ENCODE peak calls at places on chromosomes 12 and 14, in nine cellular contexts. One of them, this sample, is unnamed.
A peak's percentile ranks its signal among the peaks of the same experiment; 100 is the strongest.

GRCh38 chr12:108681317-108681716 is 47.6 kb upstream of the SELPLG start:
- DNase-seq in Calu3: no peak
- DNase-seq in A549: no peak
- DNase-seq in H9: no peak
- DNase-seq in breast epithelium: no peak
- DNase-seq in GM10248: no peak
- DNase-seq in coronary artery: no peak
- DNase-seq in MM.1S: no peak
- DNase-seq in cardiac fibroblast: no peak
- DNase-seq in this sample: no peak

GRCh38 chr12:42705863-42706262 is 116.3 kb upstream of the PRICKLE1 start:
- DNase-seq in breast epithelium: peak; percentile 60
- DNase-seq in MM.1S: no peak
- DNase-seq in Calu3: no peak
- DNase-seq in coronary artery: peak; percentile 74
- DNase-seq in A549: no peak
- DNase-seq in cardiac fibroblast: peak; percentile 95
- DNase-seq in H9: no peak
- DNase-seq in GM10248: no peak
- DNase-seq in this sample: no peak

GRCh38 chr12:132040906-132041606 is 91.3 kb downstream of the EP400 start:
- DNase-seq in cardiac fibroblast: no peak
- DNase-seq in breast epithelium: no peak
- DNase-seq in coronary artery: no peak
- DNase-seq in GM10248: no peak
- DNase-seq in MM.1S: no peak
- DNase-seq in H9: no peak
- DNase-seq in Calu3: no peak
- DNase-seq in A549: no peak
- DNase-seq in this sample: no peak

GRCh38 chr12:48003226-48004038 is 844 bp downstream of the COL2A1 start:
- DNase-seq in H9: peak; percentile 49
- DNase-seq in MM.1S: no peak
- DNase-seq in breast epithelium: no peak
- DNase-seq in GM10248: no peak
- DNase-seq in coronary artery: no peak
- DNase-seq in A549: peak; percentile 20
- DNase-seq in cardiac fibroblast: no peak
- DNase-seq in Calu3: no peak
- DNase-seq in this sample: no peak

GRCh38 chr14:33184587-33184986 is 245.9 kb downstream of the NPAS3 start:
- DNase-seq in A549: peak; percentile 3
- DNase-seq in MM.1S: no peak
- DNase-seq in coronary artery: no peak
- DNase-seq in H9: no peak
- DNase-seq in breast epithelium: no peak
- DNase-seq in GM10248: no peak
- DNase-seq in Calu3: no peak
- DNase-seq in cardiac fibroblast: peak; percentile 31
- DNase-seq in this sample: no peak

GRCh38 chr12:64440100-64440499 is 11.8 kb upstream of the TBK1 start:
- DNase-seq in breast epithelium: no peak
- DNase-seq in cardiac fibroblast: no peak
- DNase-seq in A549: no peak
- DNase-seq in H9: no peak
- DNase-seq in GM10248: no peak
- DNase-seq in MM.1S: no peak
- DNase-seq in Calu3: no peak
- DNase-seq in coronary artery: no peak
- DNase-seq in this sample: no peak

GRCh38 chr14:53355581-53356112 is 202.5 kb upstream of the DDHD1 start:
- DNase-seq in cardiac fibroblast: peak; percentile 54
- DNase-seq in breast epithelium: no peak
- DNase-seq in coronary artery: no peak
- DNase-seq in Calu3: no peak
- DNase-seq in H9: peak; percentile 88
- DNase-seq in MM.1S: no peak
- DNase-seq in GM10248: no peak
- DNase-seq in A549: peak; percentile 40
- DNase-seq in this sample: no peak

GRCh38 chr14:44846232-44846824 is 115.4 kb downstream of the KLHL28 start:
- DNase-seq in GM10248: peak; percentile 45
- DNase-seq in breast epithelium: no peak
- DNase-seq in cardiac fibroblast: peak; percentile 67
- DNase-seq in coronary artery: no peak
- DNase-seq in H9: no peak
- DNase-seq in MM.1S: peak; percentile 36
- DNase-seq in Calu3: peak; percentile 30
- DNase-seq in A549: peak; percentile 44
- DNase-seq in this sample: no peak

GRCh38 chr12:67472551-67472950 is 176.0 kb upstream of the DYRK2 start:
- DNase-seq in coronary artery: no peak
- DNase-seq in MM.1S: no peak
- DNase-seq in A549: no peak
- DNase-seq in Calu3: no peak
- DNase-seq in GM10248: no peak
- DNase-seq in cardiac fibroblast: no peak
- DNase-seq in H9: no peak
- DNase-seq in breast epithelium: no peak
- DNase-seq in this sample: no peak

GRCh38 chr14:21248338-21248737 is 20.9 kb downstream of the HNRNPC start:
- DNase-seq in cardiac fibroblast: no peak
- DNase-seq in breast epithelium: no peak
- DNase-seq in Calu3: no peak
- DNase-seq in GM10248: no peak
- DNase-seq in MM.1S: no peak
- DNase-seq in coronary artery: no peak
- DNase-seq in H9: no peak
- DNase-seq in A549: no peak
- DNase-seq in this sample: no peak

GRCh38 chr14:61184117-61184516 is 97.0 kb downstream of the TMEM30B start:
- DNase-seq in A549: no peak
- DNase-seq in MM.1S: no peak
- DNase-seq in coronary artery: no peak
- DNase-seq in cardiac fibroblast: peak; percentile 96
- DNase-seq in breast epithelium: no peak
- DNase-seq in Calu3: no peak
- DNase-seq in H9: no peak
- DNase-seq in GM10248: no peak
- DNase-seq in this sample: no peak

DNA sequence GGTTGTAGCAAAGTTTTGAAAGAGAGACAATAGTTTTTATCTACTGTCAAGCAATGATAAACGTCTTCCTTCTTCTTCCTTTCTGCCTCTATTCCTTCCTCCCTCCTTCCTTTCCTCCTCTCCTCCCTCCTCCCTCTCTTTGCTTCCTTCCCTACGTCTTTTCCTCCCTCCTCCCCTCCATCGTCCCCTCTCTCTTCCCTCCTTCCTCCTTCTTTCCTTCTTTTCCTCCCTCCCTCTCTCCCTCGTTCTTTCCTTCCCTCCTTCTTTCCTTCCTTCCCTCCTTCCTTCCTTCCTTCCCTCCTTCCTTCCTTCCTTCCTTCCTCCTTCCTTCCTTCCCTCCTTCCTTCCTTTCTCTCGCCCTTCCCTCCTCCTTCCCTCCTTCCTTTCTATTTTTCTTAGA is 82.8 kb upstream of the KCNA1 start:
- DNase-seq in A549: no peak
- DNase-seq in GM10248: no peak
- DNase-seq in cardiac fibroblast: no peak
- DNase-seq in Calu3: no peak
- DNase-seq in H9: no peak
- DNase-seq in coronary artery: no peak
- DNase-seq in breast epithelium: no peak
- DNase-seq in MM.1S: no peak
- DNase-seq in this sample: no peak
- TF ChIP-seq CTCF in A549: no peak
- TF ChIP-seq CTCF in GM10248: no peak
- TF ChIP-seq CTCF in cardiac fibroblast: no peak
- TF ChIP-seq CTCF in Calu3: no peak
- TF ChIP-seq CTCF in H9: no peak
- TF ChIP-seq CTCF in coronary artery: no peak
- TF ChIP-seq CTCF in breast epithelium: no peak
- TF ChIP-seq CTCF in MM.1S: no peak
- TF ChIP-seq CTCF in this sample: no peak

GRCh38 chr12:56684745-56685369 is 3.2 kb downstream of the PTGES3 start:
- DNase-seq in Calu3: no peak
- DNase-seq in breast epithelium: no peak
- DNase-seq in coronary artery: peak; percentile 16
- DNase-seq in GM10248: no peak
- DNase-seq in H9: peak; percentile 23
- DNase-seq in MM.1S: peak; percentile 27
- DNase-seq in cardiac fibroblast: peak; percentile 29
- DNase-seq in A549: peak; percentile 25
- DNase-seq in this sample: no peak

GRCh38 chr12:56688846-56689113 is 696 bp upstream of the PTGES3 start:
- DNase-seq in Calu3: no peak
- DNase-seq in cardiac fibroblast: no peak
- DNase-seq in MM.1S: no peak
- DNase-seq in coronary artery: no peak
- DNase-seq in H9: no peak
- DNase-seq in GM10248: peak; percentile 60
- DNase-seq in breast epithelium: no peak
- DNase-seq in A549: no peak
- DNase-seq in this sample: no peak

GRCh38 chr12:56682323-56682722 is 5.8 kb downstream of the PTGES3 start:
- DNase-seq in MM.1S: no peak
- DNase-seq in breast epithelium: no peak
- DNase-seq in A549: no peak
- DNase-seq in cardiac fibroblast: no peak
- DNase-seq in GM10248: no peak
- DNase-seq in H9: peak; percentile 23
- DNase-seq in Calu3: no peak
- DNase-seq in coronary artery: peak; percentile 1
- DNase-seq in this sample: no peak

GRCh38 chr12:56688129-56688845 is at the start of gene PTGES3:
- DNase-seq in GM10248: peak; percentile 98
- DNase-seq in A549: peak; percentile 99
- DNase-seq in cardiac fibroblast: peak; percentile 98
- DNase-seq in H9: peak; percentile 99
- DNase-seq in coronary artery: peak; percentile 98
- DNase-seq in Calu3: peak; percentile 99
- DNase-seq in MM.1S: peak; percentile 99
- DNase-seq in breast epithelium: peak; percentile 97
- DNase-seq in this sample: peak; percentile 64

DNA sequence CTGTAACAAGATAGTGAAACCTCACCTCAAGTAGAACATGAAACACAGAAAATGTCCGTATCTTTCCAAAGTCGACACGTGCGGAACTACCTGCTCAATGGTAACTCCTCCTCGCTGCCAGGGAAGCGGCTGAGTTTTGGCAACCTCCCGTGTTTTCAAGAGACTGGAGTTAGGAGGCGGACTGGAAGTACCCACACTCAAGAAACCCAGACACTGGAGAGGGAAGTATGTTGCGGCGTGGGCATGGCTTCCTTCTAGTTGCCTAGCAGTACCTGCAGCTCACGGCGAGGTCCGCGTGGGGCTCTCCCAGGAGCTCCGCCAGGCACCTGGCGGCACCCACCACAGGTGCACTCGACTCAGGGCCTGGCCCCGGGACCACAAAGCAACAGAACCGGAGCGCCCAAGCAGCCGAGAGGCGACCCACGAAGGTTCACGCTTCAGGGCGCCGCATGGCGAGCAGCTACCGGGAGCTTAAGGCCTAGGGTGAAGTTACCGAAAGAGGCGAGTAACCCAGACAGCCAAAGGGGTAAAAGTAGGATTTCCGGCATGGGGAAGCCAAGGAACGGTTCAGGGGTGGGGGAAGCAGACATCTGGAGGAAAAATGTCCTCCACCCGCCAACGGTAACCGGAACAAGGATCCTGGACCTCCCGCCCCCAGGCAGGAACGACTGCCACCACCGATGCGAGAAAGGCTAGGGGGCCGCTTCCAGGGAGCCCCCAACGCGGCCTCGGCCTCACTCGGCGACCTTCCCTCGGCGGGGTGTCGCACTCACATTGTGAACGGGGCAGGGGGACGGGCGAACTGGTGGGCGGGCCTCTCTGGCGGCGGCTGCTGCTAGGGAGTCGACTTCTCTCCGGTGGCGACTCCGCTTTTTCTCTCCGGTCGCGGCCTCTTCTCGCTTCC is 607 bp downstream of the PTGES3 start:
- DNase-seq in GM10248: peak; percentile 20
- DNase-seq in cardiac fibroblast: peak; percentile 38
- DNase-seq in A549: peak; percentile 58
- DNase-seq in coronary artery: peak; percentile 82
- DNase-seq in MM.1S: peak; percentile 68
- DNase-seq in breast epithelium: peak; percentile 62
- DNase-seq in Calu3: peak; percentile 46
- DNase-seq in H9: peak; percentile 28
- DNase-seq in this sample: no peak
- TF ChIP-seq CTCF in GM10248: peak; percentile 9
- TF ChIP-seq CTCF in cardiac fibroblast: no peak
- TF ChIP-seq CTCF in A549: no peak
- TF ChIP-seq CTCF in coronary artery: no peak
- TF ChIP-seq CTCF in MM.1S: no peak
- TF ChIP-seq CTCF in breast epithelium: no peak
- TF ChIP-seq CTCF in Calu3: no peak
- TF ChIP-seq CTCF in H9: no peak
- TF ChIP-seq CTCF in this sample: no peak

DNA sequence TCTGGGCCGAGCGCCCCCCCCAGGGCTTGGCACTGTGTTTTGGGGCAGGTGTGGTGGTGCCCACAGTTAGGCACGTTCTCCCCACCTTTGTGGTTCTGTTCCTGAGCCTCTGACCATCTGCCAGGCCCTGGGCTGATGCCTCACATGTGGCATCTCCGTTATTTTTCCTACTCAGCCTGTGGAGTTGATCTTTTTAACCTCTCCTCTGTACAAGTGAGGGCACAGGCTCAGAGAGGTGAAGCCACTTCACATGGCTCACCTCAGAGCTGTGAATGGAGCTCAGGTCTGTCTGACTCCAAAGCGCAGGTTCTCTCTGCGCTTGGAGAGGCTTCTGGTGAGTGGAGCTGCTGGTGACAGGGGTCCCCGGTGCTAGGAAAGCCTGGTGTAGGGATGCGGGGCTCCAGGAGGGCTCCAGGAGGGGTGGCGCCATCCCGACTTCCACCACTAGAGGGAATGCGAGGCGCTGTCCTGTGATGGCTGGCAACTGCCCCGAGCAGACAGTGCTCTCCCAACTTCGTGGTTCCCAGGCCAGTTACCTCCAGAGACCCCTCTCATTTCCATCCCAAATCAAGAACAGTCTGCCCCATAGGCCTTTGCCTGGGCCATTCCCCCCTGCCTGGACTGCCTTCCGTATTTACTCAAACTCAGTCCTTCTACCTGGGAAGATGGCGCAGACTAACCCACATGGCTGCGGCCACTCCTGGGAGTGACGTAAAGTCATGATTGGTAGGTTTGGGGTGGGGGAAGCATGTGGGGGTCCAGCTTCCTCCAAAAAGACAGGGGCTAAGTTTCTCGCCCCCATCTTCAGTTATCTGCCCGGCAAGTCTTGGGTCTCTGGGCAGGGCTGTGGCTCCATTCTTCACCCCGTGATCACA is 9.9 kb downstream of the BCL7A start:
- DNase-seq in MM.1S: peak; percentile 12
- DNase-seq in GM10248: peak; percentile 70
- DNase-seq in coronary artery: no peak
- DNase-seq in H9: peak; percentile 90
- DNase-seq in Calu3: peak; percentile 78
- DNase-seq in A549: peak; percentile 51
- DNase-seq in cardiac fibroblast: peak; percentile 36
- DNase-seq in breast epithelium: no peak
- DNase-seq in this sample: no peak
- TF ChIP-seq CTCF in MM.1S: peak; percentile 41
- TF ChIP-seq CTCF in GM10248: peak; percentile 54
- TF ChIP-seq CTCF in coronary artery: peak; percentile 53
- TF ChIP-seq CTCF in H9: peak; percentile 91
- TF ChIP-seq CTCF in Calu3: peak; percentile 95
- TF ChIP-seq CTCF in A549: peak; percentile 66
- TF ChIP-seq CTCF in cardiac fibroblast: peak; percentile 88
- TF ChIP-seq CTCF in breast epithelium: no peak
- TF ChIP-seq CTCF in this sample: peak; percentile 53

GRCh38 chr14:104820669-104821228 is 19.8 kb downstream of the ZBTB42 start:
- DNase-seq in breast epithelium: no peak
- DNase-seq in A549: peak; percentile 82
- DNase-seq in GM10248: no peak
- DNase-seq in Calu3: peak; percentile 81
- DNase-seq in MM.1S: no peak
- DNase-seq in coronary artery: no peak
- DNase-seq in cardiac fibroblast: peak; percentile 69
- DNase-seq in H9: peak; percentile 85
- DNase-seq in this sample: no peak
- TF ChIP-seq CTCF in breast epithelium: no peak
- TF ChIP-seq CTCF in A549: no peak
- TF ChIP-seq CTCF in GM10248: no peak
- TF ChIP-seq CTCF in Calu3: peak; percentile 43
- TF ChIP-seq CTCF in MM.1S: no peak
- TF ChIP-seq CTCF in coronary artery: no peak
- TF ChIP-seq CTCF in cardiac fibroblast: peak; percentile 78
- TF ChIP-seq CTCF in H9: peak; percentile 64
- TF ChIP-seq CTCF in this sample: no peak

This sample was measured in D721Med.